ENCODE peak calls at places on chromosomes 12 and 14, in ten cellular contexts. B is ovary; V is A549; J is CD8-positive, alpha-beta memory T cell; S is upper lobe of right lung; Q is hepatocyte; K is left ventricle myocardium inferior; Z is sigmoid colon; W is aorta; X is psoas muscle. U is an unnamed sample. For H3K9me3, the result is how much of the 10 kb centered on the place peaks cover.

GRCh38 chr12:389138-390096 is at the start of gene KDM5A:
- DNase-seq in B (peak), V (peak), J (peak), S (peak), Q (peak), K (peak), Z (peak), W (peak), X (peak), U (peak)

GRCh38 chr14:34003052-34003668 is 52.3 kb upstream of the EGLN3 start:
- DNase-seq in B (no peak), V (no peak), J (no peak), S (no peak), Q (peak), K (no peak), Z (no peak), W (no peak), X (no peak), U (no peak)

GRCh38 chr12:56571131-56571530 is 49.5 kb downstream of the RBMS2 start:
- DNase-seq in B (no peak), V (no peak), J (no peak), S (no peak), Q (peak), K (no peak), Z (no peak), W (no peak), X (no peak), U (no peak)

GRCh38 chr14:89331398-89331797 is 85.6 kb downstream of the FOXN3 start:
- DNase-seq in B (no peak), V (no peak), J (no peak), S (no peak), Q (no peak), K (no peak), Z (no peak), W (no peak), X (no peak), U (no peak)

GRCh38 chr12:132384916-132385315 is 55.5 kb upstream of the GALNT9 start:
- DNase-seq in B (no peak), V (no peak), J (no peak), S (peak), Q (no peak), K (no peak), Z (no peak), W (no peak), X (no peak), U (no peak)

GRCh38 chr12:121050725-121051124 is 11.7 kb upstream of the OASL start:
- DNase-seq in B (no peak), V (peak), J (no peak), S (no peak), Q (no peak), K (no peak), Z (no peak), W (no peak), X (no peak), U (no peak)

GRCh38 chr14:76331328-76332011 is 44.5 kb upstream of the ESRRB start:
- DNase-seq in B (no peak), V (no peak), J (no peak), S (peak), Q (no peak), K (no peak), Z (peak), W (no peak), X (no peak), U (no peak)

GRCh38 chr14:104139460-104140212 is 1.2 kb downstream of the KIF26A start:
- DNase-seq in B (peak), V (no peak), J (no peak), S (peak), Q (no peak), K (peak), Z (peak), W (peak), X (peak), U (no peak)

GRCh38 chr12:89882051-89882450 is 173.4 kb upstream of the ATP2B1 start:
- DNase-seq in B (no peak), V (no peak), J (no peak), S (no peak), Q (peak), K (no peak), Z (no peak), W (no peak), X (no peak), U (no peak)

GRCh38 chr14:85921241-85921640 is 391.3 kb downstream of the FLRT2 start:
- DNase-seq in B (no peak), V (no peak), J (no peak), S (no peak), Q (no peak), K (no peak), Z (no peak), W (no peak), X (no peak), U (no peak)

GRCh38 chr12:92080390-92081285 is 65.0 kb downstream of the BTG1 start:
- DNase-seq in B (no peak), V (peak), J (no peak), S (no peak), Q (peak), K (no peak), Z (no peak), W (no peak), X (no peak), U (no peak)

GRCh38 chr12:122028165-122028591 is 6.5 kb downstream of the BCL7A start:
- DNase-seq in B (no peak), V (no peak), J (no peak), S (no peak), Q (no peak), K (no peak), Z (no peak), W (no peak), X (no peak), U (no peak)

GRCh38 chr14:52043690-52044089 is 25.2 kb downstream of the NID2 start:
- DNase-seq in B (peak), V (peak), J (peak), S (no peak), Q (peak), K (no peak), Z (no peak), W (no peak), X (no peak), U (peak)

GRCh38 chr14:90557516-90557915 is 160.7 kb downstream of the CALM1 start:
- DNase-seq in B (no peak), V (no peak), J (no peak), S (no peak), Q (no peak), K (no peak), Z (no peak), W (peak), X (no peak), U (no peak)

GRCh38 chr12:2959194-2959507 is at the start of gene TEAD4:
- DNase-seq in B (peak), V (peak), J (no peak), S (peak), Q (peak), K (peak), Z (peak), W (peak), X (peak), U (peak)

GRCh38 chr12:121296618-121297476 is at the start of gene CAMKK2:
- DNase-seq in B (peak), V (peak), J (peak), S (peak), Q (peak), K (peak), Z (peak), W (peak), X (peak), U (peak)

GRCh38 chr14:96053236-96053599 is 14.1 kb downstream of the C14orf132 start:
- DNase-seq in B (no peak), V (no peak), J (no peak), S (no peak), Q (no peak), K (no peak), Z (no peak), W (no peak), X (no peak), U (no peak)

GRCh38 chr12:107093547-107094448 is at the start of gene CRY1:
- DNase-seq in B (peak), V (peak), J (peak), S (peak), Q (peak), K (peak), Z (peak), W (peak), X (peak), U (peak)

GRCh38 chr12:132270969-132271754 is 58.2 kb downstream of the GALNT9 start:
- DNase-seq in B (no peak), V (no peak), J (no peak), S (no peak), Q (no peak), K (no peak), Z (no peak), W (no peak), X (no peak), U (no peak)

GRCh38 chr12:27667540-27667939 is 28.7 kb upstream of the REP15 start:
- DNase-seq in B (no peak), V (no peak), J (no peak), S (no peak), Q (no peak), K (no peak), Z (no peak), W (peak), X (peak), U (no peak)

GRCh38 chr12:101855364-101855884 is 22.0 kb upstream of the DRAM1 start:
- DNase-seq in B (no peak), V (no peak), J (no peak), S (no peak), Q (peak), K (no peak), Z (no peak), W (no peak), X (no peak), U (no peak)

GRCh38 chr12:113127791-113128199 is 7.8 kb downstream of the RASAL1 start:
- DNase-seq in B (no peak), V (no peak), J (no peak), S (no peak), Q (no peak), K (no peak), Z (no peak), W (no peak), X (no peak), U (peak)

GRCh38 chr12:34547276-34547675 is 525.0 kb downstream of the ALG10 start:
- DNase-seq in B (no peak), V (no peak), J (no peak), S (no peak), Q (no peak), K (no peak), Z (no peak), W (no peak), X (no peak), U (no peak)
- H3K9me3 ChIP-seq in B (under half), V (under half), J (under half), S (under half), Q (under half), K (half or more), Z (under half), W (under half), X (half or more), U (under half)

DNA sequence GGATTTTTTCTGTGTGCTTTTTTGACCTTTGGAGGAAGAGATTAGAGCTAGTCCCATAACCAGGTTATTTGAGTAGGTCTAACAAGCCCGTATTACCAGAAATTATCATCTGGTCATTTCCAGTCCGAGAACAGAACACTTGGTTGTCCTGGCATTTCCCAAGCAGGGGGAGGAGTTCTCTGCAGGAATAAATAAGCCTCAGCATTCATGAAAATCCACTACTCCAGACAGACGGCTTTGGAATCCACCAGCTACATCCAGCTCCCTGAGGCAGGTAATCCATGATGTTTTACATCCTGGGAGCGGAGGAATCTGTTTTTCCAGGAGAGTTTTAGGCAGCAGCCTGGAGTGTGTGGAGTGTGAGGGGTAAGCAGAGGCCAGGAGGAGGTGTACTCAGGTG is at the start of gene SERPINA3:
- DNase-seq in B (peak), V (no peak), J (no peak), S (no peak), Q (peak), K (no peak), Z (peak), W (no peak), X (no peak), U (peak)
- H3K4me3 ChIP-seq in B (no peak), V (no peak), J (no peak), S (peak), Q (no peak), K (peak), Z (no peak), W (no peak), X (no peak), U (peak)

GRCh38 chr14:61472801-61473376 is 151.5 kb downstream of the PRKCH start:
- DNase-seq in B (no peak), V (no peak), J (peak), S (no peak), Q (no peak), K (no peak), Z (no peak), W (no peak), X (no peak), U (no peak)
- H3K27ac ChIP-seq in B (no peak), V (peak), J (no peak), S (peak), Q (peak), K (peak), Z (peak), W (no peak), X (peak), U (no peak)

GRCh38 chr12:34306133-34306830 is 284.0 kb downstream of the ALG10 start:
- DNase-seq in B (no peak), V (no peak), J (no peak), S (no peak), Q (no peak), K (no peak), Z (no peak), W (no peak), X (no peak), U (no peak)
- H3K9me3 ChIP-seq in B (under half), V (under half), J (under half), S (under half), Q (under half), K (half or more), Z (under half), W (under half), X (under half), U (under half)

U was measured in pancreas.